ENCODE peak calls at places on chromosomes 7 and 10, in seven cellular contexts. Z is AG09309; N is natural killer cell treated with Interleukin-12 subunit alpha and Interleukin-12 subunit beta and Interleukin-15 and Interleukin-18, amount 100 ng/mL, for 72 hours; U is iris pigment epithelial cell; C is BJ; T is NCI-H460; M is Caki2. O is an unnamed sample.

GRCh38 chr7:23009303-23009702 is 4.6 kb downstream of the HYCC1 start:
- DNase-seq in Z (no peak), M (no peak), T (no peak), U (no peak), C (no peak), N (no peak), O (no peak)

GRCh38 chr7:81367335-81367801 is 402.5 kb downstream of the HGF start:
- DNase-seq in Z (peak; percentile 91), U (peak; percentile 14), T (no peak), N (no peak), C (peak; percentile 63), M (no peak), O (peak; percentile 34)

GRCh38 chr10:16341637-16342036 is 95.2 kb upstream of the PTER start:
- DNase-seq in N (no peak), Z (no peak), T (no peak), C (no peak), M (peak; percentile 6), U (no peak), O (no peak)

GRCh38 chr10:13062813-13063212 is 37.1 kb upstream of the OPTN start:
- DNase-seq in M (no peak), U (no peak), Z (no peak), N (no peak), C (no peak), T (no peak), O (no peak)

GRCh38 chr7:389911-390601 is 100.1 kb downstream of the FOXL3 start:
- DNase-seq in C (no peak), N (no peak), M (no peak), T (no peak), U (no peak), Z (no peak), O (no peak)

GRCh38 chr10:16441106-16441850 is 4.5 kb downstream of the PTER start:
- DNase-seq in U (peak; percentile 64), T (no peak), C (no peak), N (no peak), Z (peak; percentile 8), M (no peak), O (no peak)

GRCh38 chr10:15624405-15625191 is 95.1 kb downstream of the ITGA8 start:
- DNase-seq in U (peak; percentile 62), C (peak; percentile 88), M (no peak), Z (peak; percentile 68), N (no peak), T (no peak), O (peak; percentile 60)

GRCh38 chr10:61751599-61751998 is 88.9 kb downstream of the CABCOCO1 start:
- DNase-seq in M (no peak), Z (no peak), U (no peak), C (no peak), N (no peak), T (no peak), O (no peak)

GRCh38 chr7:148746139-148746538 is 47.4 kb downstream of the CUL1 start:
- DNase-seq in M (no peak), C (no peak), N (no peak), U (no peak), T (no peak), Z (no peak), O (no peak)

GRCh38 chr10:89263531-89263930 is 12.0 kb upstream of the LIPA start:
- DNase-seq in M (no peak), T (no peak), Z (no peak), U (no peak), C (no peak), N (no peak), O (no peak)

GRCh38 chr10:100743626-100744135 is 1.7 kb upstream of the PAX2 start:
- DNase-seq in T (peak; percentile 70), M (peak; percentile 65), Z (no peak), C (no peak), U (peak; percentile 70), N (peak; percentile 72), O (no peak)

GRCh38 chr10:102431452-102432124 is 786 bp downstream of the CUEDC2 start:
- DNase-seq in C (no peak), Z (no peak), U (peak; percentile 30), N (no peak), M (peak; percentile 29), T (no peak), O (no peak)

GRCh38 chr10:91939653-91940052 is 16.1 kb downstream of the BTAF1 start:
- DNase-seq in N (no peak), M (no peak), U (no peak), T (no peak), Z (no peak), C (no peak), O (no peak)

GRCh38 chr10:60849762-60850161 is 71.5 kb downstream of the CDK1 start:
- DNase-seq in M (no peak), C (no peak), U (no peak), T (no peak), Z (no peak), N (no peak), O (no peak)

GRCh38 chr7:226281-226882 is 34.0 kb downstream of the FAM20C start:
- DNase-seq in Z (no peak), T (no peak), C (no peak), U (peak; percentile 76), M (peak; percentile 95), N (no peak), O (no peak)

GRCh38 chr10:123295644-123296043 is 141.4 kb downstream of the BUB3 start:
- DNase-seq in C (no peak), N (no peak), Z (no peak), T (no peak), M (no peak), U (no peak), O (no peak)

GRCh38 chr7:105163718-105164117 is 149.7 kb downstream of the KMT2E start:
- DNase-seq in C (no peak), Z (no peak), N (no peak), T (no peak), U (no peak), M (no peak), O (no peak)

GRCh38 chr7:149716007-149716931 is 57.1 kb downstream of the ZNF467 start:
- DNase-seq in N (no peak), C (no peak), Z (no peak), T (no peak), M (peak; percentile 21), U (no peak), O (no peak)

GRCh38 chr10:110802551-110803238 is 69.0 kb upstream of the PDCD4 start:
- DNase-seq in N (no peak), M (peak; percentile 84), Z (peak; percentile 43), U (peak; percentile 97), C (peak; percentile 57), T (no peak), O (peak; percentile 60)

GRCh38 chr10:110305767-110306451 is 1.2 kb upstream of the SMNDC1 start:
- DNase-seq in T (peak; percentile 80), N (peak; percentile 64), M (peak; percentile 86), Z (peak; percentile 82), U (peak; percentile 96), C (peak; percentile 54), O (peak; percentile 74)

GRCh38 chr10:61951144-61951483 is 49.6 kb downstream of the ARID5B start:
- DNase-seq in U (no peak), N (no peak), T (no peak), M (no peak), C (no peak), Z (no peak), O (no peak)

GRCh38 chr7:31814187-31814586 is 127.2 kb downstream of the PPP1R17 start:
- DNase-seq in U (peak; percentile 12), Z (no peak), M (no peak), N (no peak), C (no peak), T (peak; percentile 20), O (no peak)

GRCh38 chr10:6621536-6621935 is 41.5 kb upstream of the PRKCQ start:
- DNase-seq in U (peak; percentile 27), M (no peak), T (no peak), N (no peak), Z (no peak), C (no peak), O (no peak)

GRCh38 chr10:118045842-118046490 is 775 bp downstream of the RAB11FIP2 start:
- DNase-seq in M (peak; percentile 52), U (peak; percentile 23), N (no peak), C (no peak), Z (no peak), T (peak; percentile 13), O (no peak)

GRCh38 chr7:18503068-18503859 is 7.7 kb downstream of the HDAC9 start:
- DNase-seq in T (no peak), M (no peak), C (no peak), U (no peak), N (no peak), Z (no peak), O (no peak)

GRCh38 chr10:119198438-119198837 is 8.9 kb upstream of the GRK5 start:
- DNase-seq in C (no peak), Z (no peak), T (no peak), M (no peak), N (no peak), U (no peak), O (no peak)

GRCh38 chr7:2527505-2528464 is 8.2 kb downstream of the LFNG start:
- DNase-seq in M (peak; percentile 83), N (peak; percentile 71), C (peak; percentile 25), U (peak; percentile 75), T (no peak), Z (no peak), O (peak; percentile 16)

GRCh38 chr10:122990278-122990677 is 10.1 kb downstream of the PSTK start:
- DNase-seq in U (peak; percentile 42), M (no peak), Z (no peak), T (no peak), N (no peak), C (no peak), O (no peak)

GRCh38 chr10:86077271-86077670 is 289.3 kb downstream of the GRID1 start:
- DNase-seq in N (no peak), M (no peak), Z (no peak), C (no peak), T (no peak), U (no peak), O (no peak)

GRCh38 chr7:85186083-85186520 is 754 bp downstream of the SEMA3D start:
- DNase-seq in T (no peak), N (no peak), Z (no peak), U (peak; percentile 55), M (peak; percentile 51), C (no peak), O (no peak)

GRCh38 chr10:91528080-91528479 is 104.8 kb downstream of the PPP1R3C start:
- DNase-seq in T (no peak), Z (no peak), C (no peak), U (no peak), M (no peak), N (no peak), O (no peak)

GRCh38 chr7:27132978-27133377 is 2.4 kb upstream of the HOXA4 start:
- DNase-seq in T (no peak), Z (no peak), M (no peak), N (no peak), C (no peak), U (no peak), O (no peak)

GRCh38 chr7:43212921-43213320 is 100.5 kb downstream of the HECW1 start:
- DNase-seq in U (no peak), M (no peak), T (no peak), Z (no peak), N (no peak), C (no peak), O (no peak)